ENCODE peak calls at places on chromosome 19, in nine cellular contexts. F is foreskin keratinocyte; O is psoas muscle; Y is activated CD4-positive, alpha-beta T cell treated with anti-CD3 and anti-CD28 coated beads, Interleukin-2, amount 50 U/mL, for 1 hour; R is lung microvascular endothelial cell; N is H9; B is stimulated activated CD8-positive, alpha-beta memory T cell treated with anti-CD3 and anti-CD28 coated beads, Interleukin-4, amount 100 ng/mL, for 24 hours; I is NAMALWA; X is cardiac fibroblast. H is an unnamed sample.

GRCh38 chr19:16375157-16375935 is 50.7 kb downstream of the KLF2 start:
- DNase-seq in R (no peak), O (no peak), X (no peak), B (no peak), Y (no peak), F (no peak), N (no peak), I (no peak), H (no peak)

GRCh38 chr19:17325133-17325532 is 9.5 kb downstream of the ANO8 start:
- DNase-seq in Y (no peak), B (no peak), O (no peak), R (no peak), N (no peak), X (no peak), F (no peak), I (no peak), H (no peak)

GRCh38 chr19:45886427-45887310 is 728 bp upstream of the IRF2BP1 start:
- DNase-seq in N (peak; percentile 93), F (peak; percentile 94), B (peak; percentile 81), R (peak; percentile 94), Y (peak; percentile 87), O (peak; percentile 89), I (peak; percentile 96), X (peak; percentile 95), H (peak; percentile 95)

GRCh38 chr19:6774821-6775707 is 2.6 kb downstream of the VAV1 start:
- DNase-seq in F (no peak), Y (no peak), R (no peak), B (no peak), O (no peak), I (peak; percentile 36), N (no peak), X (peak; percentile 52), H (peak; percentile 44)

GRCh38 chr19:39996218-39996810 is 546 bp upstream of the ZNF546 start:
- DNase-seq in B (no peak), I (peak; percentile 72), X (peak; percentile 55), O (no peak), N (no peak), Y (peak; percentile 34), R (no peak), F (peak; percentile 50), H (peak; percentile 58)

GRCh38 chr19:4102339-4103072 is 21.4 kb downstream of the MAP2K2 start:
- DNase-seq in X (no peak), O (no peak), R (no peak), F (no peak), B (no peak), N (no peak), I (no peak), Y (no peak), H (no peak)

GRCh38 chr19:11659612-11660011 is 62.3 kb downstream of the ZNF627 start:
- DNase-seq in R (no peak), O (no peak), X (peak; percentile 5), F (no peak), Y (no peak), B (no peak), N (no peak), I (peak; percentile 47), H (peak; percentile 14)

GRCh38 chr19:14614099-14614412 is 31.2 kb downstream of the CLEC17A start:
- DNase-seq in O (no peak), I (peak; percentile 55), F (no peak), N (no peak), Y (no peak), R (no peak), B (no peak), X (no peak), H (no peak)

GRCh38 chr19:18274776-18275356 is 614 bp upstream of the IQCN start:
- DNase-seq in N (peak; percentile 73), X (peak; percentile 92), Y (no peak), O (peak; percentile 90), B (no peak), F (peak; percentile 30), I (peak; percentile 58), R (peak; percentile 87), H (peak; percentile 87)

GRCh38 chr19:7230826-7231225 is 63.4 kb downstream of the INSR start:
- DNase-seq in Y (no peak), F (no peak), O (peak; percentile 32), X (peak; percentile 26), B (no peak), N (no peak), R (no peak), I (no peak), H (no peak)

GRCh38 chr19:41548954-41549688 is 26.8 kb upstream of the CEACAM21 start:
- DNase-seq in F (no peak), B (peak; percentile 61), O (no peak), X (peak; percentile 30), R (peak; percentile 88), Y (peak; percentile 68), N (no peak), I (peak; percentile 94), H (no peak)

GRCh38 chr19:15141143-15141542 is 33.9 kb downstream of the SYDE1 start:
- DNase-seq in R (no peak), O (no peak), Y (no peak), X (no peak), B (no peak), F (no peak), N (no peak), I (no peak), H (no peak)

GRCh38 chr19:16588824-16589577 is 16.8 kb upstream of the SLC35E1 start:
- DNase-seq in Y (no peak), B (no peak), N (no peak), I (peak; percentile 63), R (no peak), F (no peak), X (no peak), O (no peak), H (no peak)

H was measured in fibroblast of pulmonary artery.